ENCODE peak calls at places on chromosomes 11 and 22, in seven cellular contexts. H, C, T, V, G, P and I are unnamed samples.

GRCh38 chr11:106608677-106609076 is 409.6 kb downstream of the GUCY1A2 start:
- DNase-seq in H (no peak), C (no peak), T (no peak), V (no peak), G (no peak), P (no peak), I (no peak)

GRCh38 chr11:66080055-66080817 is 10.2 kb downstream of the PACS1 start:
- DNase-seq in H (no peak), C (peak), T (peak), V (peak), G (peak), P (no peak), I (peak)

GRCh38 chr11:48013269-48013901 is 33.0 kb downstream of the PTPRJ start:
- DNase-seq in H (no peak), C (peak), T (no peak), V (no peak), G (no peak), P (no peak), I (no peak)

GRCh38 chr22:44023404-44024287 is 456 bp upstream of the PARVB start:
- DNase-seq in H (peak), C (no peak), T (peak), V (no peak), G (peak), P (no peak), I (no peak)

GRCh38 chr11:58567889-58568512 is 7.7 kb downstream of the LPXN start:
- DNase-seq in H (no peak), C (peak), T (peak), V (peak), G (peak), P (no peak), I (peak)

GRCh38 chr11:78562398-78562797 is 12.3 kb downstream of the NARS2 start:
- DNase-seq in H (no peak), C (no peak), T (no peak), V (no peak), G (no peak), P (no peak), I (no peak)

GRCh38 chr11:78499971-78500370 is 74.7 kb downstream of the NARS2 start:
- DNase-seq in H (no peak), C (no peak), T (no peak), V (no peak), G (no peak), P (no peak), I (no peak)

GRCh38 chr11:88544656-88545280 is 207.2 kb upstream of the CTSC start:
- DNase-seq in H (no peak), C (no peak), T (no peak), V (no peak), G (no peak), P (no peak), I (no peak)

GRCh38 chr11:85759915-85760314 is 51.0 kb downstream of the SYTL2 start:
- DNase-seq in H (no peak), C (no peak), T (no peak), V (no peak), G (no peak), P (no peak), I (peak)

GRCh38 chr22:35510481-35510934 is 30.1 kb upstream of the RASD2 start:
- DNase-seq in H (no peak), C (no peak), T (no peak), V (no peak), G (no peak), P (no peak), I (no peak)

GRCh38 chr11:115185931-115186330 is 318.3 kb downstream of the CADM1 start:
- DNase-seq in H (no peak), C (no peak), T (peak), V (no peak), G (no peak), P (no peak), I (no peak)

GRCh38 chr22:21711851-21712250 is 23.7 kb downstream of the YPEL1 start:
- DNase-seq in H (no peak), C (no peak), T (no peak), V (no peak), G (no peak), P (no peak), I (no peak)

GRCh38 chr11:17991799-17992433 is 20.9 kb downstream of the SERGEF start:
- DNase-seq in H (no peak), C (peak), T (peak), V (peak), G (peak), P (peak), I (peak)

GRCh38 chr11:113178671-113179070 is 135.7 kb upstream of the TTC12 start:
- DNase-seq in H (no peak), C (no peak), T (no peak), V (no peak), G (no peak), P (no peak), I (no peak)

GRCh38 chr11:77418155-77418980 is 55.5 kb downstream of the PAK1 start:
- DNase-seq in H (no peak), C (no peak), T (no peak), V (no peak), G (no peak), P (no peak), I (no peak)

GRCh38 chr11:33690290-33691050 is 10.2 kb downstream of the C11orf91 start:
- DNase-seq in H (peak), C (no peak), T (peak), V (no peak), G (no peak), P (peak), I (no peak)

GRCh38 chr22:20283674-20284066 is 15.6 kb upstream of the RTN4R start:
- DNase-seq in H (no peak), C (no peak), T (no peak), V (no peak), G (no peak), P (no peak), I (no peak)

GRCh38 chr11:85903811-85904210 is 48.6 kb downstream of the CCDC83 start:
- DNase-seq in H (no peak), C (no peak), T (no peak), V (no peak), G (no peak), P (no peak), I (no peak)

GRCh38 chr11:133520707-133521106 is 11.6 kb downstream of the OPCML start:
- DNase-seq in H (no peak), C (no peak), T (peak), V (no peak), G (no peak), P (no peak), I (no peak)

GRCh38 chr11:20125927-20126326 is 34.3 kb downstream of the DBX1 start:
- DNase-seq in H (no peak), C (no peak), T (no peak), V (no peak), G (no peak), P (no peak), I (no peak)

GRCh38 chr22:19393704-19394103 is 37.8 kb downstream of the HIRA start:
- DNase-seq in H (no peak), C (no peak), T (no peak), V (no peak), G (no peak), P (no peak), I (no peak)

GRCh38 chr22:40383905-40384304 is 13.5 kb downstream of the SGSM3 start:
- DNase-seq in H (no peak), C (no peak), T (no peak), V (no peak), G (peak), P (no peak), I (no peak)

GRCh38 chr11:12232819-12233601 is 122.6 kb downstream of the MICAL2 start:
- DNase-seq in H (no peak), C (no peak), T (no peak), V (no peak), G (no peak), P (peak), I (no peak)

GRCh38 chr22:39278040-39278439 is 33.3 kb upstream of the PDGFB start:
- DNase-seq in H (no peak), C (no peak), T (no peak), V (no peak), G (no peak), P (no peak), I (peak)

GRCh38 chr11:88383446-88383845 is 45.9 kb upstream of the CTSC start:
- DNase-seq in H (no peak), C (no peak), T (no peak), V (no peak), G (no peak), P (no peak), I (no peak)

GRCh38 chr22:19919701-19920363 is 21.7 kb upstream of the COMT start:
- DNase-seq in H (no peak), C (no peak), T (no peak), V (no peak), G (no peak), P (no peak), I (no peak)

GRCh38 chr22:26949193-26949592 is 291.8 kb downstream of the MIAT start:
- DNase-seq in H (no peak), C (no peak), T (peak), V (no peak), G (peak), P (no peak), I (peak)

GRCh38 chr11:28910926-28911325 is 802.7 kb downstream of the METTL15 start:
- DNase-seq in H (no peak), C (no peak), T (no peak), V (no peak), G (no peak), P (no peak), I (no peak)

GRCh38 chr11:60016881-60017280 is at the start of gene OOSP4B:
- DNase-seq in H (no peak), C (no peak), T (no peak), V (no peak), G (no peak), P (no peak), I (no peak)

GRCh38 chr11:85749884-85750283 is 61.1 kb downstream of the SYTL2 start:
- DNase-seq in H (no peak), C (no peak), T (no peak), V (no peak), G (no peak), P (no peak), I (no peak)

GRCh38 chr22:43995057-43995685 is 28.9 kb upstream of the PARVB start:
- DNase-seq in H (no peak), C (no peak), T (no peak), V (no peak), G (no peak), P (no peak), I (no peak)

GRCh38 chr22:27913162-27913741 is 5.8 kb downstream of the PITPNB start:
- DNase-seq in H (no peak), C (no peak), T (no peak), V (no peak), G (peak), P (no peak), I (peak)

GRCh38 chr11:118929496-118930151 is 3.9 kb upstream of the BCL9L start:
- DNase-seq in H (peak), C (peak), T (peak), V (peak), G (peak), P (no peak), I (peak)